ENCODE peak calls at places on chromosomes 11 and 22, in five cellular contexts. One of them, this sample, is unnamed.
A peak's percentile ranks its signal among the peaks of the same experiment; 100 is the strongest.

GRCh38 chr22:27435839-27436581 is 365.5 kb downstream of the MN1 start:
- DNase-seq in T-cell: no peak
- DNase-seq in globus pallidus: no peak
- DNase-seq in testis: peak; percentile 44
- DNase-seq in ACHN: no peak
- DNase-seq in this sample: no peak

GRCh38 chr11:129323896-129324522 is 51.6 kb upstream of the BARX2 start:
- DNase-seq in T-cell: no peak
- DNase-seq in globus pallidus: peak; percentile 41
- DNase-seq in testis: peak; percentile 22
- DNase-seq in ACHN: no peak
- DNase-seq in this sample: no peak

GRCh38 chr11:8809185-8809584 is 101.8 kb upstream of the AKIP1 start:
- DNase-seq in T-cell: no peak
- DNase-seq in globus pallidus: no peak
- DNase-seq in testis: no peak
- DNase-seq in ACHN: no peak
- DNase-seq in this sample: no peak

GRCh38 chr11:104892723-104893511 is 5.3 kb downstream of the CASP12 start:
- DNase-seq in T-cell: no peak
- DNase-seq in globus pallidus: no peak
- DNase-seq in testis: no peak
- DNase-seq in ACHN: no peak
- DNase-seq in this sample: peak; percentile 69

GRCh38 chr11:119810478-119811232 is 81.7 kb upstream of the NECTIN1 start:
- DNase-seq in T-cell: no peak
- DNase-seq in globus pallidus: no peak
- DNase-seq in testis: no peak
- DNase-seq in ACHN: no peak
- DNase-seq in this sample: no peak

GRCh38 chr22:21947040-21948014 is 5.3 kb downstream of the PPM1F start:
- DNase-seq in T-cell: no peak
- DNase-seq in globus pallidus: no peak
- DNase-seq in testis: no peak
- DNase-seq in ACHN: peak; percentile 37
- DNase-seq in this sample: no peak

GRCh38 chr11:10302294-10302743 is 2.6 kb upstream of the ADM start:
- DNase-seq in T-cell: no peak
- DNase-seq in globus pallidus: no peak
- DNase-seq in testis: no peak
- DNase-seq in ACHN: peak; percentile 65
- DNase-seq in this sample: no peak

GRCh38 chr11:8597182-8597581 is 3.2 kb upstream of the STK33 start:
- DNase-seq in T-cell: no peak
- DNase-seq in globus pallidus: no peak
- DNase-seq in testis: no peak
- DNase-seq in ACHN: no peak
- DNase-seq in this sample: peak; percentile 28

GRCh38 chr22:30701872-30702271 is 7.2 kb downstream of the OSBP2 start:
- DNase-seq in T-cell: no peak
- DNase-seq in globus pallidus: no peak
- DNase-seq in testis: no peak
- DNase-seq in ACHN: no peak
- DNase-seq in this sample: peak; percentile 11

GRCh38 chr11:84564180-84564866 is 1062.8 kb downstream of the DLG2 start:
- DNase-seq in T-cell: no peak
- DNase-seq in globus pallidus: peak; percentile 12
- DNase-seq in testis: peak; percentile 67
- DNase-seq in ACHN: peak; percentile 86
- DNase-seq in this sample: peak; percentile 97

GRCh38 chr22:31829505-31829904 is 75.7 kb downstream of the DEPDC5 start:
- DNase-seq in T-cell: no peak
- DNase-seq in globus pallidus: no peak
- DNase-seq in testis: no peak
- DNase-seq in ACHN: peak; percentile 89
- DNase-seq in this sample: peak; percentile 87

GRCh38 chr11:121613724-121614123 is 161.0 kb upstream of the SORL1-AS1 start:
- DNase-seq in T-cell: no peak
- DNase-seq in globus pallidus: no peak
- DNase-seq in testis: no peak
- DNase-seq in ACHN: no peak
- DNase-seq in this sample: no peak

GRCh38 chr11:100778386-100778785 is 91.3 kb downstream of the ARHGAP42 start:
- DNase-seq in T-cell: no peak
- DNase-seq in globus pallidus: no peak
- DNase-seq in testis: no peak
- DNase-seq in ACHN: no peak
- DNase-seq in this sample: no peak

GRCh38 chr22:17412232-17412631 is 43.0 kb downstream of the CECR2 start:
- DNase-seq in T-cell: no peak
- DNase-seq in globus pallidus: peak; percentile 30
- DNase-seq in testis: no peak
- DNase-seq in ACHN: no peak
- DNase-seq in this sample: no peak

GRCh38 chr11:85725510-85726258 is 39.7 kb upstream of the CCDC89 start:
- DNase-seq in T-cell: no peak
- DNase-seq in globus pallidus: no peak
- DNase-seq in testis: no peak
- DNase-seq in ACHN: peak; percentile 80
- DNase-seq in this sample: peak; percentile 84

GRCh38 chr11:65438257-65439151 is 15.9 kb downstream of the NEAT1 start:
- DNase-seq in T-cell: no peak
- DNase-seq in globus pallidus: no peak
- DNase-seq in testis: no peak
- DNase-seq in ACHN: peak; percentile 7
- DNase-seq in this sample: no peak

GRCh38 chr11:104771782-104772181 is 126.5 kb downstream of the CASP12 start:
- DNase-seq in T-cell: no peak
- DNase-seq in globus pallidus: no peak
- DNase-seq in testis: no peak
- DNase-seq in ACHN: no peak
- DNase-seq in this sample: no peak

GRCh38 chr11:115912484-115912945 is 408.3 kb upstream of the CADM1 start:
- DNase-seq in T-cell: no peak
- DNase-seq in globus pallidus: peak; percentile 61
- DNase-seq in testis: no peak
- DNase-seq in ACHN: no peak
- DNase-seq in this sample: peak; percentile 23

GRCh38 chr22:43446881-43447280 is 35.1 kb downstream of the MPPED1 start:
- DNase-seq in T-cell: no peak
- DNase-seq in globus pallidus: no peak
- DNase-seq in testis: peak; percentile 25
- DNase-seq in ACHN: peak; percentile 7
- DNase-seq in this sample: peak; percentile 1

GRCh38 chr11:75189911-75190310 is 39.0 kb downstream of the SLCO2B1 start:
- DNase-seq in T-cell: no peak
- DNase-seq in globus pallidus: no peak
- DNase-seq in testis: no peak
- DNase-seq in ACHN: no peak
- DNase-seq in this sample: no peak

GRCh38 chr11:85590848-85591483 is 36.2 kb downstream of the DLG2 start:
- DNase-seq in T-cell: no peak
- DNase-seq in globus pallidus: peak; percentile 15
- DNase-seq in testis: no peak
- DNase-seq in ACHN: peak; percentile 51
- DNase-seq in this sample: peak; percentile 20

GRCh38 chr11:96242971-96243647 is 99.9 kb downstream of the MAML2 start:
- DNase-seq in T-cell: peak; percentile 69
- DNase-seq in globus pallidus: peak; percentile 83
- DNase-seq in testis: peak; percentile 97
- DNase-seq in ACHN: peak; percentile 96
- DNase-seq in this sample: peak; percentile 95

GRCh38 chr22:49671331-49672012 is 156.2 kb downstream of the BRD1 start:
- DNase-seq in T-cell: no peak
- DNase-seq in globus pallidus: no peak
- DNase-seq in testis: no peak
- DNase-seq in ACHN: no peak
- DNase-seq in this sample: no peak

GRCh38 chr11:30292545-30292944 is 30.4 kb upstream of the ARL14EP start:
- DNase-seq in T-cell: no peak
- DNase-seq in globus pallidus: no peak
- DNase-seq in testis: no peak
- DNase-seq in ACHN: no peak
- DNase-seq in this sample: no peak

GRCh38 chr11:36041988-36042606 is 98.2 kb downstream of the LDLRAD3 start:
- DNase-seq in T-cell: no peak
- DNase-seq in globus pallidus: no peak
- DNase-seq in testis: no peak
- DNase-seq in ACHN: peak; percentile 14
- DNase-seq in this sample: no peak

GRCh38 chr11:1053121-1053901 is 16.8 kb upstream of the MUC6 start:
- DNase-seq in T-cell: no peak
- DNase-seq in globus pallidus: no peak
- DNase-seq in testis: no peak
- DNase-seq in ACHN: no peak
- DNase-seq in this sample: no peak

GRCh38 chr11:124793466-124794278 is 6.5 kb downstream of the MSANTD2 start:
- DNase-seq in T-cell: no peak
- DNase-seq in globus pallidus: peak; percentile 24
- DNase-seq in testis: peak; percentile 25
- DNase-seq in ACHN: peak; percentile 67
- DNase-seq in this sample: peak; percentile 27

GRCh38 chr11:134637091-134638015 is 225.3 kb upstream of the B3GAT1 start:
- DNase-seq in T-cell: no peak
- DNase-seq in globus pallidus: no peak
- DNase-seq in testis: no peak
- DNase-seq in ACHN: no peak
- DNase-seq in this sample: no peak

This sample was measured in kidney glomerular epithelial cell.